ENCODE peak calls at places on chromosomes 3 and 15, in seven cellular contexts. One of them, this sample, is unnamed. For H3K4me1, the result is how much of the 10 kb centered on the place peaks cover.

GRCh38 chr3:8353364-8353763 is 148.3 kb upstream of the LMCD1 start:
- DNase-seq in sigmoid colon: no peak
- DNase-seq in stomach: no peak
- DNase-seq in esophagus muscularis mucosa: no peak
- DNase-seq in A549: no peak
- DNase-seq in transverse colon: no peak
- DNase-seq in K562: no peak
- DNase-seq in this sample: no peak

GRCh38 chr3:11953778-11954177 is 50.4 kb upstream of the SYN2 start:
- DNase-seq in stomach: no peak
- DNase-seq in K562: no peak
- DNase-seq in sigmoid colon: no peak
- DNase-seq in transverse colon: no peak
- DNase-seq in esophagus muscularis mucosa: no peak
- DNase-seq in A549: no peak
- DNase-seq in this sample: no peak

GRCh38 chr15:66831289-66831688 is 129.3 kb downstream of the SMAD6 start:
- DNase-seq in esophagus muscularis mucosa: no peak
- DNase-seq in K562: no peak
- DNase-seq in transverse colon: no peak
- DNase-seq in stomach: no peak
- DNase-seq in A549: no peak
- DNase-seq in sigmoid colon: no peak
- DNase-seq in this sample: no peak

GRCh38 chr15:93603550-93603949 is 514.5 kb upstream of the RGMA start:
- DNase-seq in K562: no peak
- DNase-seq in A549: no peak
- DNase-seq in transverse colon: no peak
- DNase-seq in sigmoid colon: no peak
- DNase-seq in stomach: no peak
- DNase-seq in esophagus muscularis mucosa: no peak
- DNase-seq in this sample: no peak

GRCh38 chr15:70518201-70519003 is 245.0 kb downstream of the UACA start:
- DNase-seq in K562: no peak
- DNase-seq in sigmoid colon: peak
- DNase-seq in A549: no peak
- DNase-seq in stomach: no peak
- DNase-seq in transverse colon: no peak
- DNase-seq in esophagus muscularis mucosa: no peak
- DNase-seq in this sample: no peak

GRCh38 chr3:196765454-196765853 is 25.8 kb downstream of the PAK2 start:
- DNase-seq in transverse colon: no peak
- DNase-seq in sigmoid colon: no peak
- DNase-seq in esophagus muscularis mucosa: no peak
- DNase-seq in stomach: no peak
- DNase-seq in K562: no peak
- DNase-seq in A549: no peak
- DNase-seq in this sample: no peak

GRCh38 chr15:39403674-39404117 is 177.2 kb upstream of the THBS1 start:
- DNase-seq in transverse colon: no peak
- DNase-seq in K562: no peak
- DNase-seq in esophagus muscularis mucosa: peak
- DNase-seq in A549: peak
- DNase-seq in sigmoid colon: no peak
- DNase-seq in stomach: no peak
- DNase-seq in this sample: no peak

GRCh38 chr15:79132770-79133169 is 42.2 kb upstream of the RASGRF1 start:
- DNase-seq in esophagus muscularis mucosa: no peak
- DNase-seq in stomach: no peak
- DNase-seq in transverse colon: no peak
- DNase-seq in sigmoid colon: no peak
- DNase-seq in A549: no peak
- DNase-seq in K562: no peak
- DNase-seq in this sample: no peak

GRCh38 chr3:188712257-188712924 is 459.4 kb upstream of the TPRG1 start:
- DNase-seq in sigmoid colon: no peak
- DNase-seq in transverse colon: no peak
- DNase-seq in A549: peak
- DNase-seq in esophagus muscularis mucosa: no peak
- DNase-seq in stomach: no peak
- DNase-seq in K562: no peak
- DNase-seq in this sample: no peak

GRCh38 chr15:80940851-80941250 is 48.8 kb downstream of the MESD start:
- DNase-seq in transverse colon: no peak
- DNase-seq in stomach: no peak
- DNase-seq in sigmoid colon: no peak
- DNase-seq in A549: no peak
- DNase-seq in esophagus muscularis mucosa: no peak
- DNase-seq in K562: no peak
- DNase-seq in this sample: no peak

GRCh38 chr3:128335621-128336296 is 130.9 kb downstream of the DNAJB8 start:
- DNase-seq in stomach: peak
- DNase-seq in sigmoid colon: peak
- DNase-seq in esophagus muscularis mucosa: no peak
- DNase-seq in transverse colon: no peak
- DNase-seq in A549: no peak
- DNase-seq in K562: no peak
- DNase-seq in this sample: no peak

GRCh38 chr3:169772951-169773816 is at the start of gene MYNN:
- DNase-seq in sigmoid colon: peak
- DNase-seq in A549: peak
- DNase-seq in stomach: peak
- DNase-seq in transverse colon: peak
- DNase-seq in esophagus muscularis mucosa: peak
- DNase-seq in K562: peak
- DNase-seq in this sample: peak

GRCh38 chr15:30649952-30650929 is 24.3 kb downstream of the ARHGAP11B start:
- DNase-seq in transverse colon: no peak
- DNase-seq in sigmoid colon: no peak
- DNase-seq in A549: no peak
- DNase-seq in stomach: no peak
- DNase-seq in K562: no peak
- DNase-seq in esophagus muscularis mucosa: no peak
- DNase-seq in this sample: no peak

GRCh38 chr3:144241381-144241780 is 269.8 kb downstream of the DIPK2A start:
- DNase-seq in stomach: no peak
- DNase-seq in sigmoid colon: no peak
- DNase-seq in transverse colon: no peak
- DNase-seq in A549: no peak
- DNase-seq in esophagus muscularis mucosa: no peak
- DNase-seq in K562: no peak
- DNase-seq in this sample: no peak

GRCh38 chr3:16402451-16402850 is 111.0 kb downstream of the RFTN1 start:
- DNase-seq in stomach: no peak
- DNase-seq in sigmoid colon: no peak
- DNase-seq in esophagus muscularis mucosa: no peak
- DNase-seq in K562: no peak
- DNase-seq in transverse colon: no peak
- DNase-seq in A549: no peak
- DNase-seq in this sample: no peak

GRCh38 chr3:139491027-139491700 is 14.8 kb upstream of the RBP2 start:
- DNase-seq in A549: peak
- DNase-seq in transverse colon: no peak
- DNase-seq in esophagus muscularis mucosa: no peak
- DNase-seq in K562: no peak
- DNase-seq in stomach: no peak
- DNase-seq in sigmoid colon: no peak
- DNase-seq in this sample: no peak

GRCh38 chr3:157542711-157543485 is 39.7 kb upstream of the VEPH1 start:
- DNase-seq in sigmoid colon: peak
- DNase-seq in stomach: peak
- DNase-seq in transverse colon: peak
- DNase-seq in A549: peak
- DNase-seq in esophagus muscularis mucosa: no peak
- DNase-seq in K562: no peak
- DNase-seq in this sample: peak

GRCh38 chr3:42600958-42601675 is 631 bp downstream of the NKTR start:
- DNase-seq in esophagus muscularis mucosa: peak
- DNase-seq in A549: peak
- DNase-seq in K562: peak
- DNase-seq in stomach: peak
- DNase-seq in sigmoid colon: peak
- DNase-seq in transverse colon: peak
- DNase-seq in this sample: no peak

GRCh38 chr3:29067014-29067413 is 213.9 kb upstream of the RBMS3 start:
- DNase-seq in A549: peak
- DNase-seq in sigmoid colon: no peak
- DNase-seq in K562: no peak
- DNase-seq in transverse colon: no peak
- DNase-seq in esophagus muscularis mucosa: no peak
- DNase-seq in stomach: no peak
- DNase-seq in this sample: no peak

GRCh38 chr3:177905895-177906511 is 630.2 kb upstream of the KCNMB2 start:
- DNase-seq in transverse colon: no peak
- DNase-seq in stomach: no peak
- DNase-seq in esophagus muscularis mucosa: no peak
- DNase-seq in sigmoid colon: no peak
- DNase-seq in A549: peak
- DNase-seq in K562: no peak
- DNase-seq in this sample: no peak

GRCh38 chr3:11510001-11510760 is 133.5 kb downstream of the VGLL4 start:
- DNase-seq in A549: no peak
- DNase-seq in stomach: no peak
- DNase-seq in esophagus muscularis mucosa: no peak
- DNase-seq in transverse colon: no peak
- DNase-seq in sigmoid colon: no peak
- DNase-seq in K562: peak
- DNase-seq in this sample: peak

GRCh38 chr3:87311309-87311708 is 34.9 kb upstream of the POU1F1 start:
- DNase-seq in transverse colon: no peak
- DNase-seq in sigmoid colon: no peak
- DNase-seq in A549: no peak
- DNase-seq in stomach: no peak
- DNase-seq in K562: no peak
- DNase-seq in esophagus muscularis mucosa: no peak
- DNase-seq in this sample: no peak

GRCh38 chr3:194758716-194759115 is 73.0 kb downstream of the FAM43A start:
- DNase-seq in esophagus muscularis mucosa: no peak
- DNase-seq in K562: no peak
- DNase-seq in A549: no peak
- DNase-seq in transverse colon: no peak
- DNase-seq in stomach: no peak
- DNase-seq in sigmoid colon: no peak
- DNase-seq in this sample: no peak

DNA sequence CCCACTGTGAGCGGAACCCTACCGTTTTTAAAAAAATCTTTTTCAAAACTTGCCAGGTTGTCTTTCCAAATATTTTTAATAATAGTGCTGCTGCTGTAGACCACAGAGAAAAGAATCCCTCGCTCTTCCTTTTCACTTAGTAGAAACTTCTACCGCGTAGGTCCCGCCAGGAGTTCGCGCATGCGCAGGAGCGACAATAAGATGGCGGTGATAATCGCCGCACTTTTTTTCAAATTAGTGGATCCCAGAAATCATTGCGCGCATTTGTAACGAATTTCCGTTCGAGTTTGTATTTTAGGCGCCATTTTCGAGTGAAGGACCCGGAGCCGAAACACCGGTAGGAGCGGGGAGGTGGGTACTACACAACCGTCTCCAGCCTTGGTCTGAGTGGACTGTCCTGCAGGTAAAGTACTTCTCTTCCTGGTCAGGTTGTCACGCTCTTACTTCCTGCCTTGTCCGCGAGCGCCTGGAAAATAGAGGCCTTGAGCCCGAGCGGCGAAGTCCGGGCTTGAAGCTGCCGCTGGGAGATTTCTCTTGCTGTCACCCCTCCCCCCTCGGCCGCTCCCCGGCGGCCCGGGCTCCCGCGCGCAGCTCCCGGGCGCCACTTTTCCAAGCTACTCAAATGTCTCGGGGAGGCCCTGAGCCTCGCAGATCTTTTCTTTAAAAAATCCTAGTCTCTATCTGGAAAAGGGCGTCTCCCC is at the start of gene SMC4:
- DNase-seq in stomach: peak
- DNase-seq in A549: peak
- DNase-seq in sigmoid colon: peak
- DNase-seq in transverse colon: peak
- DNase-seq in K562: peak
- DNase-seq in esophagus muscularis mucosa: peak
- DNase-seq in this sample: no peak
- TF ChIP-seq EP300 in stomach: no peak
- TF ChIP-seq EP300 in A549: no peak
- TF ChIP-seq EP300 in sigmoid colon: no peak
- TF ChIP-seq EP300 in transverse colon: no peak
- TF ChIP-seq EP300 in K562: peak
- TF ChIP-seq EP300 in esophagus muscularis mucosa: no peak
- TF ChIP-seq EP300 in this sample: no peak

DNA sequence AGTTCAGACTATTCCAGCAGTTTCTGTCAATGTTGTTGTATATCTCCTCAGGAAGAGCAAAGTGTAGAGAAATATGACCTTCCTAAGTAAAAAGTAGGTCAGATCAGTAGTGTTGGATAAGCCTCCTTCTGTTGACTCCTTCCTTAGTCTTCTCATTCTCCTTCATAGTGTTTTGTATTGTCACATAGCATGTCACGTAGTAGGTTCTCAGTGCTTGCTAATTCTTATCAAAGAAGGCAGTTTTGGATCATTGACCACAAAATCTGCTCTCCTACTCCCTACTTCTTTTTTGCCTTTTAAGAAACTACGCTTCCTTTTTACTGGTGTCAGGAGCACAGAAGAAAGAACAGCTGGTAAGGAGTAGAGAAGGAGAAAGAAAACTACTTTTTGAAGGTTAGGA is 1.0 kb upstream of the MGA start:
- DNase-seq in sigmoid colon: no peak
- DNase-seq in A549: no peak
- DNase-seq in esophagus muscularis mucosa: no peak
- DNase-seq in transverse colon: no peak
- DNase-seq in K562: peak
- DNase-seq in stomach: no peak
- DNase-seq in this sample: no peak
- H3K4me1 ChIP-seq in sigmoid colon: under half
- H3K4me1 ChIP-seq in A549: under half
- H3K4me1 ChIP-seq in esophagus muscularis mucosa: under half
- H3K4me1 ChIP-seq in transverse colon: under half
- H3K4me1 ChIP-seq in K562: under half
- H3K4me1 ChIP-seq in stomach: under half
- H3K4me1 ChIP-seq in this sample: under half

GRCh38 chr15:55743615-55743978 is 645 bp upstream of the PRTG start:
- DNase-seq in transverse colon: no peak
- DNase-seq in K562: no peak
- DNase-seq in sigmoid colon: no peak
- DNase-seq in A549: no peak
- DNase-seq in stomach: no peak
- DNase-seq in esophagus muscularis mucosa: no peak
- DNase-seq in this sample: no peak
- H3K4me3 ChIP-seq in transverse colon: peak
- H3K4me3 ChIP-seq in K562: no peak
- H3K4me3 ChIP-seq in sigmoid colon: peak
- H3K4me3 ChIP-seq in A549: peak
- H3K4me3 ChIP-seq in stomach: peak
- H3K4me3 ChIP-seq in esophagus muscularis mucosa: peak
- H3K4me3 ChIP-seq in this sample: peak

DNA sequence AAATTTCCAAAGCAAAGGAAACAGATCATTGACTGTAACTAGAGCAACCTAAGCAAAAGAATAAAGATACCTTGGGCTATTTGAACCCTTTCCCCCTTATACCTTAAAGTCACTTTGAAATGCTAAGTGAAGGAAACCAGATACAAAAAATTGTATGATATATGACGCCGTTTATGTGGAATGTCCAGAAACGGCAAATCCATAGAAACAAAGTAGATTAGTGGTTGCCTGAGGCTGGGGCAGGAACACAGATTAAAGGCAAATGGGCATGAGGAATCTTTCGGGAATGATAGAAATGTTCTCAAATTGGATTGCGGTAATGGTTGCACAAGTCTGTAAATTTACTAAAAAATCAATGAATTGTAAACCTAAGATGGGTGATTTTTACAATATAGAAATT is 160.1 kb upstream of the CCDC54 start:
- DNase-seq in esophagus muscularis mucosa: no peak
- DNase-seq in K562: no peak
- DNase-seq in A549: peak
- DNase-seq in stomach: no peak
- DNase-seq in sigmoid colon: no peak
- DNase-seq in transverse colon: no peak
- DNase-seq in this sample: no peak
- TF ChIP-seq EP300 in esophagus muscularis mucosa: no peak
- TF ChIP-seq EP300 in K562: no peak
- TF ChIP-seq EP300 in A549: no peak
- TF ChIP-seq EP300 in stomach: no peak
- TF ChIP-seq EP300 in sigmoid colon: no peak
- TF ChIP-seq EP300 in transverse colon: no peak
- TF ChIP-seq EP300 in this sample: no peak